ENCODE peak calls at places on chromosomes 12 and 14, in four cellular contexts. Z is nucleus accumbens, N is renal cortical epithelial cell, V is SK-N-SH. O is an unnamed sample.

GRCh38 chr14:63632932-63633514 is 8.6 kb downstream of the WDR89 start:
- DNase-seq in V (peak; percentile 36), Z (no peak), N (peak; percentile 36), O (no peak)

GRCh38 chr12:57470286-57470969 is 9.2 kb downstream of the ARHGAP9 start:
- DNase-seq in Z (no peak), V (no peak), N (no peak), O (no peak)

GRCh38 chr12:132430838-132431826 is 58.8 kb upstream of the FBRSL1 start:
- DNase-seq in V (no peak), Z (no peak), N (no peak), O (no peak)

GRCh38 chr12:843609-844008 is 91.2 kb downstream of the WNK1 start:
- DNase-seq in V (no peak), Z (no peak), N (peak; percentile 41), O (no peak)

GRCh38 chr12:124406043-124406442 is 111.2 kb downstream of the RFLNA start:
- DNase-seq in N (no peak), V (no peak), Z (no peak), O (no peak)

GRCh38 chr12:94175763-94176660 is 27.6 kb downstream of the PLXNC1 start:
- DNase-seq in V (no peak), Z (no peak), N (no peak), O (no peak)

GRCh38 chr14:53054457-53054856 is 98.7 kb downstream of the DDHD1 start:
- DNase-seq in V (no peak), Z (no peak), N (no peak), O (no peak)

GRCh38 chr12:3313655-3314305 is 177.2 kb upstream of the PRMT8 start:
- DNase-seq in Z (peak; percentile 24), N (no peak), V (peak; percentile 64), O (peak; percentile 36)

GRCh38 chr12:124525927-124526692 is 41.3 kb downstream of the NCOR2 start:
- DNase-seq in N (no peak), Z (no peak), V (no peak), O (no peak)

GRCh38 chr12:106358410-106359241 is 1.1 kb downstream of the POLR3B start:
- DNase-seq in Z (no peak), N (peak; percentile 44), V (peak; percentile 53), O (no peak)

GRCh38 chr12:125184213-125184952 is 119.1 kb downstream of the AACS start:
- DNase-seq in N (no peak), V (no peak), Z (no peak), O (no peak)

GRCh38 chr14:92040431-92041040 is 677 bp upstream of the TRIP11 start:
- DNase-seq in Z (no peak), N (peak; percentile 63), V (peak; percentile 47), O (peak; percentile 29)

GRCh38 chr14:27366596-27366995 is 768.8 kb upstream of the NOVA1 start:
- DNase-seq in N (no peak), Z (no peak), V (no peak), O (no peak)

GRCh38 chr12:30652034-30652696 is 43.5 kb downstream of the IPO8 start:
- DNase-seq in Z (no peak), V (no peak), N (no peak), O (no peak)

GRCh38 chr14:92093320-92093719 is 13.1 kb downstream of the ATXN3 start:
- DNase-seq in Z (no peak), N (no peak), V (peak; percentile 36), O (no peak)

GRCh38 chr14:72636094-72636493 is 257.8 kb downstream of the DPF3 start:
- DNase-seq in Z (no peak), V (no peak), N (no peak), O (no peak)

GRCh38 chr14:106518054-106518943 is 991.9 kb downstream of the TMEM121 start:
- DNase-seq in N (no peak), V (peak; percentile 11), Z (no peak), O (no peak)

GRCh38 chr12:54956322-54956721 is 28.2 kb downstream of the TESPA1 start:
- DNase-seq in N (no peak), Z (no peak), V (no peak), O (no peak)

GRCh38 chr14:66508846-66509621 is 1.1 kb downstream of the GPHN start:
- DNase-seq in N (no peak), Z (peak; percentile 32), V (peak; percentile 69), O (peak; percentile 62)

GRCh38 chr14:94390372-94391086 is 2.1 kb upstream of the SERPINA1 start:
- DNase-seq in N (peak; percentile 85), V (no peak), Z (no peak), O (no peak)

GRCh38 chr12:101230547-101230946 is 20.5 kb upstream of the SLC5A8 start:
- DNase-seq in Z (no peak), V (no peak), N (peak; percentile 76), O (no peak)

GRCh38 chr14:69611264-69612013 is at the start of gene SUSD6:
- DNase-seq in Z (peak; percentile 89), V (peak; percentile 98), N (peak; percentile 63), O (peak; percentile 92)

GRCh38 chr12:110934093-110934852 is 13.9 kb upstream of the MYL2 start:
- DNase-seq in V (no peak), Z (no peak), N (peak; percentile 50), O (no peak)

GRCh38 chr12:92434607-92435025 is 268.2 kb upstream of the PLEKHG7 start:
- DNase-seq in Z (no peak), V (no peak), N (no peak), O (no peak)

GRCh38 chr12:57182918-57183575 is 33.5 kb upstream of the NXPH4 start:
- DNase-seq in V (peak; percentile 96), Z (peak; percentile 40), N (peak; percentile 40), O (no peak)

GRCh38 chr12:30450226-30450625 is 245.4 kb downstream of the IPO8 start:
- DNase-seq in Z (no peak), V (no peak), N (no peak), O (no peak)

GRCh38 chr14:42855159-42855558 is 1248.5 kb downstream of the LRFN5 start:
- DNase-seq in Z (no peak), V (no peak), N (peak; percentile 15), O (no peak)

GRCh38 chr14:102819176-102819628 is 42.0 kb downstream of the TRAF3 start:
- DNase-seq in N (no peak), V (no peak), Z (no peak), O (no peak)

GRCh38 chr12:13211859-13212664 is 15.5 kb downstream of the EMP1 start:
- DNase-seq in V (peak; percentile 56), N (peak; percentile 47), Z (peak; percentile 31), O (no peak)

GRCh38 chr14:65002586-65003210 is 16.0 kb downstream of the FNTB start:
- DNase-seq in N (no peak), Z (no peak), V (no peak), O (no peak)

GRCh38 chr12:26126340-26127284 is 1.8 kb upstream of the BHLHE41 start:
- DNase-seq in N (peak; percentile 45), V (peak; percentile 90), Z (peak; percentile 79), O (peak; percentile 73)

GRCh38 chr14:22737052-22737451 is 29.4 kb upstream of the OXA1L start:
- DNase-seq in Z (no peak), N (peak; percentile 10), V (no peak), O (no peak)